ENCODE peak calls at places on chromosomes 2 and 18, in ten cellular contexts. One of them, this sample, is unnamed.

GRCh38 chr2:30108192-30108591 is 38.6 kb upstream of the YPEL5 start:
- DNase-seq in esophagus muscularis mucosa: peak; percentile 86
- DNase-seq in GM23338: no peak
- DNase-seq in body of pancreas: no peak
- DNase-seq in right lobe of liver: no peak
- DNase-seq in upper lobe of right lung: no peak
- DNase-seq in PC-3: no peak
- DNase-seq in mucosa of descending colon: no peak
- DNase-seq in cardiac muscle cell: no peak
- DNase-seq in thoracic aorta: no peak
- DNase-seq in this sample: no peak

GRCh38 chr2:33491685-33492084 is 15.2 kb downstream of the RASGRP3 start:
- DNase-seq in esophagus muscularis mucosa: no peak
- DNase-seq in GM23338: peak; percentile 42
- DNase-seq in body of pancreas: no peak
- DNase-seq in right lobe of liver: no peak
- DNase-seq in upper lobe of right lung: no peak
- DNase-seq in PC-3: no peak
- DNase-seq in mucosa of descending colon: no peak
- DNase-seq in cardiac muscle cell: no peak
- DNase-seq in thoracic aorta: no peak
- DNase-seq in this sample: no peak

GRCh38 chr2:207505180-207505579 is 24.6 kb upstream of the CREB1 start:
- DNase-seq in esophagus muscularis mucosa: peak; percentile 19
- DNase-seq in GM23338: peak; percentile 52
- DNase-seq in body of pancreas: no peak
- DNase-seq in right lobe of liver: no peak
- DNase-seq in upper lobe of right lung: no peak
- DNase-seq in PC-3: no peak
- DNase-seq in mucosa of descending colon: no peak
- DNase-seq in cardiac muscle cell: no peak
- DNase-seq in thoracic aorta: no peak
- DNase-seq in this sample: no peak

GRCh38 chr2:109164739-109165221 is 35.8 kb downstream of the SH3RF3 start:
- DNase-seq in esophagus muscularis mucosa: no peak
- DNase-seq in GM23338: no peak
- DNase-seq in body of pancreas: no peak
- DNase-seq in right lobe of liver: no peak
- DNase-seq in upper lobe of right lung: no peak
- DNase-seq in PC-3: peak; percentile 56
- DNase-seq in mucosa of descending colon: no peak
- DNase-seq in cardiac muscle cell: peak; percentile 72
- DNase-seq in thoracic aorta: no peak
- DNase-seq in this sample: peak; percentile 73

GRCh38 chr2:239313776-239314175 is 87.0 kb downstream of the HDAC4 start:
- DNase-seq in esophagus muscularis mucosa: no peak
- DNase-seq in GM23338: no peak
- DNase-seq in body of pancreas: peak; percentile 8
- DNase-seq in right lobe of liver: no peak
- DNase-seq in upper lobe of right lung: no peak
- DNase-seq in PC-3: no peak
- DNase-seq in mucosa of descending colon: peak; percentile 29
- DNase-seq in cardiac muscle cell: no peak
- DNase-seq in thoracic aorta: no peak
- DNase-seq in this sample: peak; percentile 42

GRCh38 chr2:134155134-134155533 is 98.7 kb upstream of the MGAT5 start:
- DNase-seq in esophagus muscularis mucosa: no peak
- DNase-seq in GM23338: no peak
- DNase-seq in body of pancreas: no peak
- DNase-seq in right lobe of liver: no peak
- DNase-seq in upper lobe of right lung: no peak
- DNase-seq in PC-3: no peak
- DNase-seq in mucosa of descending colon: no peak
- DNase-seq in cardiac muscle cell: no peak
- DNase-seq in thoracic aorta: no peak
- DNase-seq in this sample: no peak

GRCh38 chr18:13558132-13558531 is 168.2 kb downstream of the FAM210A start:
- DNase-seq in esophagus muscularis mucosa: no peak
- DNase-seq in GM23338: peak; percentile 73
- DNase-seq in body of pancreas: no peak
- DNase-seq in right lobe of liver: no peak
- DNase-seq in upper lobe of right lung: no peak
- DNase-seq in PC-3: peak; percentile 59
- DNase-seq in mucosa of descending colon: no peak
- DNase-seq in cardiac muscle cell: peak; percentile 50
- DNase-seq in thoracic aorta: no peak
- DNase-seq in this sample: no peak

GRCh38 chr2:63023444-63023843 is 27.2 kb upstream of the OTX1 start:
- DNase-seq in esophagus muscularis mucosa: no peak
- DNase-seq in GM23338: peak; percentile 83
- DNase-seq in body of pancreas: no peak
- DNase-seq in right lobe of liver: no peak
- DNase-seq in upper lobe of right lung: no peak
- DNase-seq in PC-3: peak; percentile 76
- DNase-seq in mucosa of descending colon: no peak
- DNase-seq in cardiac muscle cell: peak; percentile 57
- DNase-seq in thoracic aorta: no peak
- DNase-seq in this sample: no peak

GRCh38 chr2:75288760-75289159 is 89.4 kb upstream of the TACR1 start:
- DNase-seq in esophagus muscularis mucosa: no peak
- DNase-seq in GM23338: no peak
- DNase-seq in body of pancreas: no peak
- DNase-seq in right lobe of liver: no peak
- DNase-seq in upper lobe of right lung: no peak
- DNase-seq in PC-3: no peak
- DNase-seq in mucosa of descending colon: no peak
- DNase-seq in cardiac muscle cell: no peak
- DNase-seq in thoracic aorta: no peak
- DNase-seq in this sample: no peak

GRCh38 chr2:231933916-231934401 is 7.8 kb upstream of the NPPC start:
- DNase-seq in esophagus muscularis mucosa: peak; percentile 89
- DNase-seq in GM23338: no peak
- DNase-seq in body of pancreas: no peak
- DNase-seq in right lobe of liver: no peak
- DNase-seq in upper lobe of right lung: no peak
- DNase-seq in PC-3: no peak
- DNase-seq in mucosa of descending colon: peak; percentile 46
- DNase-seq in cardiac muscle cell: peak; percentile 54
- DNase-seq in thoracic aorta: no peak
- DNase-seq in this sample: no peak

GRCh38 chr2:98608962-98609604 is 694 bp downstream of the UNC50 start:
- DNase-seq in esophagus muscularis mucosa: no peak
- DNase-seq in GM23338: peak; percentile 41
- DNase-seq in body of pancreas: peak; percentile 35
- DNase-seq in right lobe of liver: no peak
- DNase-seq in upper lobe of right lung: peak; percentile 74
- DNase-seq in PC-3: peak; percentile 39
- DNase-seq in mucosa of descending colon: peak; percentile 56
- DNase-seq in cardiac muscle cell: peak; percentile 62
- DNase-seq in thoracic aorta: no peak
- DNase-seq in this sample: no peak

GRCh38 chr2:120231974-120232635 is 8.9 kb upstream of the TMEM185B start:
- DNase-seq in esophagus muscularis mucosa: no peak
- DNase-seq in GM23338: no peak
- DNase-seq in body of pancreas: no peak
- DNase-seq in right lobe of liver: no peak
- DNase-seq in upper lobe of right lung: no peak
- DNase-seq in PC-3: peak; percentile 22
- DNase-seq in mucosa of descending colon: no peak
- DNase-seq in cardiac muscle cell: no peak
- DNase-seq in thoracic aorta: no peak
- DNase-seq in this sample: peak; percentile 59

GRCh38 chr18:56036673-56037072 is 448.7 kb upstream of the TCF4 start:
- DNase-seq in esophagus muscularis mucosa: no peak
- DNase-seq in GM23338: no peak
- DNase-seq in body of pancreas: no peak
- DNase-seq in right lobe of liver: no peak
- DNase-seq in upper lobe of right lung: no peak
- DNase-seq in PC-3: no peak
- DNase-seq in mucosa of descending colon: no peak
- DNase-seq in cardiac muscle cell: peak; percentile 30
- DNase-seq in thoracic aorta: no peak
- DNase-seq in this sample: no peak

DNA sequence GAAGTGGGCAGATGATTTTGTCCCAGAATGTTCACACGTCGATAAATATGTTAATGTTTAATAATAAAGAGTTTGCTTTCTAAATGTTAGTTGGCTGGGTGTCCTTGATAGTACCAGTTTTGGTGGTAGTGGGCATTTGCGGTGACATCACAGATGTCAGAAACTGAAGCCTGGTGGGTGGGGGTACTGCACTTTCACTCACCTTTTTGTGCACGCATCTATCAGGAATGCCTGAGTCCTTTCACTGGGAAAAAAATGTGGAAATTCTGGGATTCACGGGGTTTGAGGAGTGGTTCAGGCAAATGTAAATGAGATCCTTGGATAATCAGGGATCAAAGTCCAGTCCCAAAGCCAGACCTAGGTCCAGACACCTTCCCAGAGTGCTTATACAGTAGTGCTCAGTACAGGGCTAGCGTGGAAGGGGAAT is 3.2 kb downstream of the EPAS1 start:
- DNase-seq in esophagus muscularis mucosa: no peak
- DNase-seq in GM23338: no peak
- DNase-seq in body of pancreas: no peak
- DNase-seq in right lobe of liver: no peak
- DNase-seq in upper lobe of right lung: no peak
- DNase-seq in PC-3: no peak
- DNase-seq in mucosa of descending colon: no peak
- DNase-seq in cardiac muscle cell: no peak
- DNase-seq in thoracic aorta: no peak
- DNase-seq in this sample: no peak
- H3K4me3 ChIP-seq in esophagus muscularis mucosa: peak overlapping the region; percentile 87
- H3K4me3 ChIP-seq in GM23338: peak overlapping the region; percentile 78
- H3K4me3 ChIP-seq in body of pancreas: peak overlapping the region; percentile 6
- H3K4me3 ChIP-seq in right lobe of liver: peak overlapping the region; percentile 97
- H3K4me3 ChIP-seq in upper lobe of right lung: peak overlapping the region; percentile 83
- H3K4me3 ChIP-seq in PC-3: peak overlapping the region; percentile 98
- H3K4me3 ChIP-seq in mucosa of descending colon: no peak overlapping the region
- H3K4me3 ChIP-seq in cardiac muscle cell: no peak overlapping the region
- H3K4me3 ChIP-seq in thoracic aorta: peak overlapping the region; percentile 93
- H3K4me3 ChIP-seq in this sample: peak overlapping the region; percentile 65

DNA sequence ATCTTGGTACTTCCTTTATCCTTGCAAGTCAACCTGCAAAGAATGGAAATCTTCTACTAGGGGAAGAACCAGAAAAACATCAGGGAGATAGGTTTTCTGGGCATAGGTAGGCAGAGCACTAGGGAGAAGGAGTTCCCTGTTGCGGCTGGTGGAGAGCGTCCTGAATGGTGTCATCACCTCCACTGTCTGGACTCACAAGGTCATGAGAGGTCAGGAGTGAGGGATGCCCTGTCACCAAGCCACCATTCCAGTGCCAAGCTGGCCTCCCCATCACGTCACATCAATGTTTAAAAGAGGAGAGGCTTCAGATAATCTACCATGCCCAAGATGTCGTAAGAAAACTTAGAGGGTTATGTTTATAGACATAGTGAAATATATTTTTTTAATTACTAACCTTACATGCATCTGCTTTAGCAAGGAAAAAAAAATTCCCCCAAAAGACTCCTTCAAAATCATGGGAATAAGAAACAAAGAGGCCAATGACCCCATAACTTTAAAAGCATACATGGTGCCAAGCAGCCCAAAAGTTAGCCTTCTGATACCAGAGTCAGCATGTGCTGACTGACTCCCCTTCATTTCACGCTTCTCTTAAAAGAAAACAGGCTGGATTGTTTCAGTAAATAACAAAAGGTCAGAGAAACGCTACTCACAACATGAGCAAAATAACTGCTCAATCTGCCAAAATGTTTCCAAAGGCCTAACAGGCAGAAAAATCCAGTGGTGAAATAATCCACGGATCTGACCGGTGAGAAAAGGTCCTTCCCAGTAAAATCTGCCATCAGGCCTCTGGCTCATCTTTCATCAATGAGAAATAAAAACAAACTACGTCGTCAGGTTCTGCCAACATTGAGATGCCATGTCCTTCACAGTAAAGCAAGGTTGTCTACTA is 71.8 kb downstream of the BCL2 start:
- DNase-seq in esophagus muscularis mucosa: peak; percentile 82
- DNase-seq in GM23338: no peak
- DNase-seq in body of pancreas: no peak
- DNase-seq in right lobe of liver: no peak
- DNase-seq in upper lobe of right lung: no peak
- DNase-seq in PC-3: no peak
- DNase-seq in mucosa of descending colon: no peak
- DNase-seq in cardiac muscle cell: no peak
- DNase-seq in thoracic aorta: no peak
- DNase-seq in this sample: no peak
- H3K4me1 ChIP-seq in esophagus muscularis mucosa: peaks cover 45% of the 10 kb centered on the region
- H3K4me1 ChIP-seq in GM23338: no peaks in the 10 kb centered on the region
- H3K4me1 ChIP-seq in body of pancreas: no peaks in the 10 kb centered on the region
- H3K4me1 ChIP-seq in right lobe of liver: no peaks in the 10 kb centered on the region
- H3K4me1 ChIP-seq in upper lobe of right lung: peaks cover 3% of the 10 kb centered on the region
- H3K4me1 ChIP-seq in PC-3: no peaks in the 10 kb centered on the region
- H3K4me1 ChIP-seq in mucosa of descending colon: peaks cover 19% of the 10 kb centered on the region
- H3K4me1 ChIP-seq in cardiac muscle cell: no peaks in the 10 kb centered on the region
- H3K4me1 ChIP-seq in thoracic aorta: no peaks in the 10 kb centered on the region
- H3K4me1 ChIP-seq in this sample: no peaks in the 10 kb centered on the region

GRCh38 chr2:68837164-68837860 is 33.9 kb downstream of the BMP10 start:
- DNase-seq in esophagus muscularis mucosa: no peak
- DNase-seq in GM23338: peak; percentile 86
- DNase-seq in body of pancreas: peak; percentile 72
- DNase-seq in right lobe of liver: peak; percentile 81
- DNase-seq in upper lobe of right lung: peak; percentile 92
- DNase-seq in PC-3: peak; percentile 65
- DNase-seq in mucosa of descending colon: peak; percentile 82
- DNase-seq in cardiac muscle cell: peak; percentile 77
- DNase-seq in thoracic aorta: no peak
- DNase-seq in this sample: peak; percentile 69
- TF ChIP-seq CTCF in esophagus muscularis mucosa: peak; percentile 41
- TF ChIP-seq CTCF in GM23338: peak; percentile 77
- TF ChIP-seq CTCF in body of pancreas: peak; percentile 59
- TF ChIP-seq CTCF in right lobe of liver: peak; percentile 73
- TF ChIP-seq CTCF in upper lobe of right lung: peak; percentile 78
- TF ChIP-seq CTCF in PC-3: peak; percentile 80
- TF ChIP-seq CTCF in mucosa of descending colon: peak; percentile 28
- TF ChIP-seq CTCF in cardiac muscle cell: peak; percentile 80
- TF ChIP-seq CTCF in thoracic aorta: peak; percentile 47
- TF ChIP-seq CTCF in this sample: peak; percentile 57

DNA sequence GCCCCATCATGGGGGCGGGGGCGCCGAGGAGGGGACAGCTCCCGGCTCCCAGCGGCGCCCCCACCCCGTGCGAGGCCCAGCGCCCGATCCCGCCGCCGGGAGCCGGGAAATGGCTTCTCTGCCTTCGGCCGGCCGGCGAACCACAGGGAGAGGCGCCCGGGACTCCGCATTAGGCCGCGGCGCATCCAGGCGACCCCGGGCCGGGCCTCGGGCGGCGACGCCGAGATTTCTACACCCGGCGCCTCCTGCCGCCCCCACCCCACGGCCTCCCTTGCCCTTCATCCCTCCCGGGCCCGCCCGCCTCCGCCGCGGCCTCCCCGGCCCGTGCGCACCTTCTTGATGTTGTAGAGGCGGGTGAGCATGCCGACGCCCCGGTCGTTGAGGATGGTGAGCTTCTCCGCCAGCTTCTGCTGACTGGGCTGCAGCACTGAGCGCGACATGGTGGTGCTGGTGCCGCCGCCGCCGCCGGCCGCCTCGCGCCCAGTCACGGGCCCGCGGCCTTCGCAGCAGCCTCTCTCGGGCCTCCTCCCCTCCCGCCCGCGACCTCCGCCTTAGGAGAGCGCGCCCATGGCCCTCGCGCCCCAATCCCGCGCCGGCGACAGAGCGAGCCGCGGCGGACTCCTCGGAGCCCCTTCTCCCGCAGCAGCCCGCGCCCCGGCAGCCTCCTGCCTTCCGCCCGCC is 457 bp downstream of the NCKAP1 start:
- DNase-seq in esophagus muscularis mucosa: no peak
- DNase-seq in GM23338: peak; percentile 54
- DNase-seq in body of pancreas: no peak
- DNase-seq in right lobe of liver: peak; percentile 63
- DNase-seq in upper lobe of right lung: peak; percentile 78
- DNase-seq in PC-3: peak; percentile 22
- DNase-seq in mucosa of descending colon: peak; percentile 72
- DNase-seq in cardiac muscle cell: no peak
- DNase-seq in thoracic aorta: no peak
- DNase-seq in this sample: peak; percentile 70
- H3K4me3 ChIP-seq in esophagus muscularis mucosa: peak overlapping the region; percentile 90
- H3K4me3 ChIP-seq in GM23338: peak overlapping the region; percentile 61
- H3K4me3 ChIP-seq in body of pancreas: peak overlapping the region; percentile 79
- H3K4me3 ChIP-seq in right lobe of liver: peak overlapping the region; percentile 73
- H3K4me3 ChIP-seq in upper lobe of right lung: peak overlapping the region; percentile 78
- H3K4me3 ChIP-seq in PC-3: peak overlapping the region; percentile 95
- H3K4me3 ChIP-seq in mucosa of descending colon: peak overlapping the region; percentile 61
- H3K4me3 ChIP-seq in cardiac muscle cell: peak overlapping the region; percentile 98
- H3K4me3 ChIP-seq in thoracic aorta: peak overlapping the region; percentile 90
- H3K4me3 ChIP-seq in this sample: peak overlapping the region; percentile 84

This sample was measured in tibial artery.